ENCODE peak calls at places on chromosomes 3 and 15, in nine cellular contexts. N, Q, G, M, R, H, P, W and J are unnamed samples.

GRCh38 chr15:42384597-42384996 is 25.3 kb downstream of the CAPN3 start:
- DNase-seq in N (no peak), Q (no peak), G (no peak), M (no peak), R (no peak), H (no peak), P (no peak), W (no peak), J (no peak)

GRCh38 chr3:23567917-23568316 is 237.8 kb upstream of the UBE2E1 start:
- DNase-seq in N (no peak), Q (no peak), G (peak), M (no peak), R (peak), H (no peak), P (no peak), W (peak), J (no peak)

GRCh38 chr3:107001635-107002034 is 375.6 kb upstream of the CCDC54 start:
- DNase-seq in N (no peak), Q (no peak), G (no peak), M (no peak), R (no peak), H (no peak), P (no peak), W (no peak), J (no peak)

GRCh38 chr15:74406992-74407705 is 26.6 kb downstream of the SEMA7A start:
- DNase-seq in N (no peak), Q (no peak), G (peak), M (no peak), R (no peak), H (no peak), P (no peak), W (no peak), J (no peak)

GRCh38 chr15:65862682-65863081 is 6.6 kb upstream of the RAB11A start:
- DNase-seq in N (peak), Q (peak), G (no peak), M (peak), R (no peak), H (no peak), P (peak), W (peak), J (peak)

GRCh38 chr15:74399511-74400312 is 32.3 kb upstream of the CYP11A1 start:
- DNase-seq in N (peak), Q (peak), G (no peak), M (no peak), R (no peak), H (no peak), P (no peak), W (no peak), J (no peak)

GRCh38 chr3:30696403-30696819 is 90.0 kb downstream of the TGFBR2 start:
- DNase-seq in N (no peak), Q (no peak), G (no peak), M (no peak), R (no peak), H (no peak), P (no peak), W (no peak), J (no peak)

GRCh38 chr3:126107203-126107939 is 23.4 kb upstream of the SLC41A3 start:
- DNase-seq in N (no peak), Q (no peak), G (no peak), M (no peak), R (no peak), H (peak), P (no peak), W (no peak), J (no peak)

GRCh38 chr3:59573911-59574310 is 524.1 kb upstream of the CFAP20DC start:
- DNase-seq in N (no peak), Q (no peak), G (peak), M (no peak), R (no peak), H (no peak), P (no peak), W (no peak), J (no peak)

GRCh38 chr3:177977381-177978158 is 558.7 kb upstream of the KCNMB2 start:
- DNase-seq in N (no peak), Q (no peak), G (peak), M (no peak), R (no peak), H (no peak), P (no peak), W (no peak), J (no peak)

GRCh38 chr3:54538346-54538745 is 389.5 kb downstream of the LRTM1 start:
- DNase-seq in N (no peak), Q (no peak), G (no peak), M (peak), R (no peak), H (no peak), P (no peak), W (no peak), J (peak)

GRCh38 chr15:61367953-61368352 is 138.9 kb upstream of the RORA start:
- DNase-seq in N (no peak), Q (no peak), G (no peak), M (peak), R (no peak), H (no peak), P (no peak), W (no peak), J (peak)

GRCh38 chr3:113695818-113696645 is at the start of gene USF3:
- DNase-seq in N (peak), Q (peak), G (no peak), M (peak), R (peak), H (peak), P (peak), W (peak), J (peak)

GRCh38 chr3:124887996-124888298 is 782 bp upstream of the ITGB5 start:
- DNase-seq in N (no peak), Q (no peak), G (no peak), M (no peak), R (no peak), H (no peak), P (no peak), W (no peak), J (no peak)

GRCh38 chr15:101500865-101501551 is 11.5 kb upstream of the PCSK6 start:
- DNase-seq in N (no peak), Q (no peak), G (no peak), M (no peak), R (no peak), H (peak), P (no peak), W (no peak), J (no peak)

GRCh38 chr3:18766971-18767370 is 341.8 kb upstream of the SATB1 start:
- DNase-seq in N (no peak), Q (no peak), G (no peak), M (no peak), R (no peak), H (no peak), P (no peak), W (no peak), J (no peak)

GRCh38 chr15:35713733-35714132 is 167.8 kb upstream of the DPH6 start:
- DNase-seq in N (no peak), Q (no peak), G (no peak), M (no peak), R (no peak), H (no peak), P (no peak), W (no peak), J (no peak)

GRCh38 chr3:129913618-129914017 is 20.1 kb upstream of the TMCC1 start:
- DNase-seq in N (no peak), Q (no peak), G (no peak), M (no peak), R (no peak), H (no peak), P (no peak), W (no peak), J (no peak)

GRCh38 chr3:71260782-71261181 is 322.7 kb downstream of the FOXP1 start:
- DNase-seq in N (no peak), Q (no peak), G (no peak), M (no peak), R (no peak), H (no peak), P (no peak), W (no peak), J (no peak)

GRCh38 chr3:187586226-187586625 is 84.0 kb downstream of the SST start:
- DNase-seq in N (no peak), Q (no peak), G (no peak), M (no peak), R (no peak), H (no peak), P (no peak), W (no peak), J (no peak)

GRCh38 chr3:126679318-126679751 is 24.4 kb upstream of the TXNRD3 start:
- DNase-seq in N (peak), Q (peak), G (peak), M (peak), R (peak), H (peak), P (peak), W (peak), J (peak)

GRCh38 chr3:24838533-24838932 is 343.9 kb upstream of the THRB start:
- DNase-seq in N (no peak), Q (no peak), G (no peak), M (no peak), R (no peak), H (no peak), P (no peak), W (no peak), J (no peak)

GRCh38 chr3:13348100-13348499 is 72.0 kb downstream of the NUP210 start:
- DNase-seq in N (no peak), Q (no peak), G (no peak), M (no peak), R (no peak), H (no peak), P (no peak), W (no peak), J (no peak)

GRCh38 chr15:57387011-57387410 is 10.7 kb downstream of the CGNL1 start:
- DNase-seq in N (no peak), Q (no peak), G (no peak), M (no peak), R (no peak), H (no peak), P (no peak), W (no peak), J (no peak)

GRCh38 chr3:78204977-78205376 is 1165.1 kb downstream of the ROBO2 start:
- DNase-seq in N (no peak), Q (no peak), G (peak), M (peak), R (peak), H (no peak), P (no peak), W (no peak), J (peak)

GRCh38 chr15:33154366-33155166 is 39.9 kb downstream of the FMN1 start:
- DNase-seq in N (no peak), Q (no peak), G (no peak), M (no peak), R (peak), H (no peak), P (no peak), W (no peak), J (peak)